ENCODE peak calls at places on chromosomes 12 and 14, in four cellular contexts. P is A549, N is HepG2, U is K562. B is an unnamed sample.

GRCh38 chr12:108240928-108241327 is 98.2 kb downstream of the CMKLR1 start:
- DNase-seq in N (no peak), P (no peak), U (no peak), B (no peak)

GRCh38 chr12:65093571-65093970 is 27.5 kb downstream of the WIF1 start:
- DNase-seq in P (no peak), N (no peak), U (no peak), B (no peak)

GRCh38 chr12:66822961-66823360 is 144.1 kb upstream of the GRIP1 start:
- DNase-seq in U (no peak), N (no peak), P (no peak), B (no peak)

GRCh38 chr12:58917699-58918334 is 2.5 kb downstream of the LRIG3 start:
- DNase-seq in N (no peak), U (no peak), P (no peak), B (no peak)

GRCh38 chr12:131311764-131312163 is 358.1 kb downstream of the ADGRD1 start:
- DNase-seq in P (no peak), N (no peak), U (no peak), B (no peak)

GRCh38 chr14:34256223-34256622 is 205.8 kb downstream of the SPTSSA start:
- DNase-seq in P (no peak), N (no peak), U (no peak), B (no peak)

GRCh38 chr12:27780612-27781408 is 774 bp upstream of the MANSC4 start:
- DNase-seq in P (peak), N (peak), U (peak), B (no peak)

GRCh38 chr14:23415821-23416480 is 7.9 kb upstream of the MYH6 start:
- DNase-seq in N (no peak), U (no peak), P (no peak), B (no peak)

GRCh38 chr12:12608557-12608957 is 3.1 kb upstream of the CREBL2 start:
- DNase-seq in P (peak), U (no peak), N (peak), B (peak)

GRCh38 chr12:42027537-42027936 is 117.1 kb downstream of the GXYLT1 start:
- DNase-seq in U (no peak), N (no peak), P (no peak), B (no peak)

GRCh38 chr14:99259327-99259726 is 12.7 kb downstream of the BCL11B start:
- DNase-seq in U (no peak), N (no peak), P (no peak), B (no peak)

GRCh38 chr14:32080001-32080510 is 3.0 kb downstream of the ARHGAP5 start:
- DNase-seq in U (no peak), N (no peak), P (no peak), B (no peak)

GRCh38 chr12:41365653-41366131 is 177.6 kb downstream of the PDZRN4 start:
- DNase-seq in N (no peak), U (no peak), P (no peak), B (no peak)

GRCh38 chr12:15180975-15181683 is 40.1 kb downstream of the RERG start:
- DNase-seq in N (no peak), P (no peak), U (no peak), B (no peak)

GRCh38 chr12:53770281-53770680 is 18.5 kb upstream of the CISTR start:
- DNase-seq in U (no peak), N (no peak), P (peak), B (no peak)

GRCh38 chr12:26372856-26373255 is 177.5 kb downstream of the SSPN start:
- DNase-seq in N (no peak), U (no peak), P (no peak), B (no peak)

GRCh38 chr12:26369588-26369987 is 174.2 kb downstream of the SSPN start:
- DNase-seq in U (peak), N (no peak), P (peak), B (no peak)

GRCh38 chr12:26374934-26375333 is 179.6 kb downstream of the SSPN start:
- DNase-seq in N (no peak), P (no peak), U (no peak), B (no peak)

GRCh38 chr12:26370098-26370497 is 174.7 kb downstream of the SSPN start:
- DNase-seq in U (no peak), N (no peak), P (no peak), B (no peak)

GRCh38 chr12:26373606-26374495 is 178.5 kb downstream of the SSPN start:
- DNase-seq in U (no peak), P (no peak), N (no peak), B (no peak)
- TF ChIP-seq POLR2AphosphoS2 in U (no peak), P (no peak), N (no peak), B (no peak)

GRCh38 chr14:77542349-77543239 is 44.0 kb upstream of the ISM2 start:
- DNase-seq in P (no peak), N (no peak), U (no peak), B (no peak)

GRCh38 chr14:77541905-77542304 is 43.3 kb upstream of the ISM2 start:
- DNase-seq in N (no peak), U (no peak), P (no peak), B (no peak)

GRCh38 chr14:77543637-77544334 is 45.2 kb upstream of the ISM2 start:
- DNase-seq in U (no peak), N (no peak), P (no peak), B (no peak)

GRCh38 chr14:77544571-77544970 is 46.0 kb upstream of the ISM2 start:
- DNase-seq in U (no peak), P (no peak), N (no peak), B (no peak)

GRCh38 chr14:77543240-77543551 is 44.6 kb upstream of the ISM2 start:
- DNase-seq in U (no peak), P (no peak), N (peak), B (no peak)
- TF ChIP-seq POLR2AphosphoS2 in U (no peak), P (no peak), N (no peak), B (no peak)

DNA sequence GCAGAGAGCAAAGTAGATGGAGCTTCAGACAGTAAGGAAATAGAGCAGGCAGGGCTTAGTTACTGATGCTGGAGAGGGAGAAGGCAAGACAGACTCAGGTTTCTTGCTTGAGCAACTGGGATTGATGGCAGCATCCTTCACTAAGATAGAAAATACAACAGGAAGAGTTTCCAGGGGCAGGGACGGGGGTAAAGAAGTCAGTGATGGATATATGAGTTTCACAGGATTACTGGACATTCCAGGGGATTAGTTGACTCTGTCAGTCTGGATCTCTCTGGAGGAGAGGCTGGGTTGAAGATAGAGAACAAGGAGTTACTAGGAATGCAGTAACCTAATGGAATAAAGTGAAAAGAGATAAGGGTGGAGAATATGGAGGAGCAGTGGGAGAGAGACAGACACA is 74.5 kb upstream of the ATF1 start:
- DNase-seq in N (no peak), U (no peak), P (no peak), B (no peak)
- TF ChIP-seq POLR2AphosphoS2 in N (no peak), U (no peak), P (no peak), B (no peak)

GRCh38 chr12:49798248-49798647 is 30.0 kb downstream of the NCKAP5L start:
- DNase-seq in N (no peak), P (no peak), U (peak), B (no peak)
- TF ChIP-seq POLR2AphosphoS2 in N (no peak), P (no peak), U (no peak), B (no peak)

DNA sequence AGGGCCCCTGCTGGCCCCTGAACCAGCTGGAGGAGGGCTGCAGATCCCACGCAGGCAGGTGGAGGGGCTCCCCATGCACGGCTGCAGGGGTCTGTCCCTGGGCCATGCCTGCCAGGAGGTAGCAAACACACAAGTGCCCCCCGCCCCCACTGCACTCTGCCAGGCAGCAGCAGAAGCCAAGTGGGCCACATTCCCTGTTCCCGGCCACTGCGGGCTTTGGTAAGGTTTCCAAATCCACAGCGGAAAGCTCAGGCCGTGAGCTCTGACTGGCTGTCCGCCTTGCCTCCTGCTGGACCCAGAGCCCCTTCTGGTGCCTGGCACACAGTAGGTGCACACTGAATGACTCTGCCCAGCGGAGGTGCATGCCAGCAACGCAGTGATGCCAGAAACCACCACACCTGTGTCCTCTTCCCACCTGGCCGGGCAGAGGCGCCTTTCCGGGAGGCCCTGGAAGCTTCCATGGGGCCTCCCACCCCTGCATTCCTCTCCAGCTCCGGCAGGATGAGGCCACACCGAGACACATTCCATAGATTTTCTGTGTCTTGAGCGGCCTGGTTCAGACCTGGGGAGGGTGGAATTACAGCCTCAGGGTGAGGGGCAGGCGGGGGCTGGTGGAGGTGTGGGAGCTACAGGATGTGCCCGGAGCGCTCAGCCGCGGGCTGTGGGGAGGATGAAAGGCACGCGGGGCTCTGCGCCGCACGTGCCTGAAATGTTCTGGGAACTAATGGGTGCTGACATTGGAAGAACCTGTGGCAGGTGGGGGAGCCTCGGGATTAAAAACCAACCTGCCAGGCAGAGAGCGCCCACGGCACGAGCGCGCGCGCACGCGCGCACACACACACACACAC is 67.0 kb downstream of the NCOR2 start:
- DNase-seq in N (peak), P (no peak), U (no peak), B (no peak)
- TF ChIP-seq POLR2AphosphoS2 in N (no peak), P (no peak), U (no peak), B (no peak)

B was measured in GM12878.